ENCODE peak calls at places on chromosomes 12 and 14, in six cellular contexts. N is effector CD4-positive, alpha-beta T cell; O is ACHN; J is naive thymus-derived CD8-positive, alpha-beta T cell; K is ovary; C is lung. H is an unnamed sample.

GRCh38 chr14:47227051-47227600 is 448.3 kb downstream of the MDGA2 start:
- DNase-seq in N (no peak), O (no peak), J (no peak), K (no peak), C (no peak), H (no peak)

GRCh38 chr12:104877107-104877705 is 80.9 kb downstream of the SLC41A2 start:
- DNase-seq in N (no peak), O (peak), J (peak), K (peak), C (no peak), H (no peak)

GRCh38 chr14:39431416-39432178 is 636 bp downstream of the FBXO33 start:
- DNase-seq in N (peak), O (peak), J (peak), K (no peak), C (peak), H (peak)

GRCh38 chr14:36905272-36906046 is 243.8 kb downstream of the PAX9 start:
- DNase-seq in N (no peak), O (no peak), J (no peak), K (no peak), C (no peak), H (no peak)

GRCh38 chr12:29580971-29581370 is 83.5 kb upstream of the OVCH1 start:
- DNase-seq in N (no peak), O (no peak), J (no peak), K (no peak), C (no peak), H (no peak)

GRCh38 chr12:93707836-93708235 is 30.7 kb downstream of the CRADD start:
- DNase-seq in N (no peak), O (no peak), J (no peak), K (no peak), C (no peak), H (no peak)

GRCh38 chr14:38171197-38171596 is 36.5 kb upstream of the SSTR1 start:
- DNase-seq in N (no peak), O (peak), J (no peak), K (no peak), C (peak), H (no peak)

GRCh38 chr12:131694116-131694838 is 16.6 kb upstream of the SFSWAP start:
- DNase-seq in N (no peak), O (no peak), J (no peak), K (no peak), C (no peak), H (no peak)

GRCh38 chr12:40614923-40615322 is 77.3 kb upstream of the CNTN1 start:
- DNase-seq in N (no peak), O (no peak), J (no peak), K (no peak), C (no peak), H (no peak)

GRCh38 chr12:113261847-113262470 is 40.7 kb downstream of the TPCN1 start:
- DNase-seq in N (no peak), O (no peak), J (no peak), K (no peak), C (no peak), H (no peak)

GRCh38 chr12:54125950-54126695 is 62.7 kb downstream of the SMUG1 start:
- DNase-seq in N (no peak), O (peak), J (no peak), K (peak), C (no peak), H (no peak)

GRCh38 chr12:50103767-50104321 is at the start of gene GPD1:
- DNase-seq in N (no peak), O (peak), J (no peak), K (peak), C (peak), H (peak)

GRCh38 chr14:64388533-64389243 is 535 bp downstream of the MTHFD1 start:
- DNase-seq in N (peak), O (peak), J (no peak), K (no peak), C (no peak), H (no peak)

GRCh38 chr12:89134213-89134770 is 218.0 kb downstream of the DUSP6 start:
- DNase-seq in N (no peak), O (no peak), J (no peak), K (no peak), C (no peak), H (no peak)

GRCh38 chr14:61322799-61323290 is 1.5 kb downstream of the PRKCH start:
- DNase-seq in N (peak), O (no peak), J (no peak), K (no peak), C (peak), H (no peak)

GRCh38 chr12:93090768-93091172 is 161.7 kb upstream of the EEA1 start:
- DNase-seq in N (no peak), O (peak), J (no peak), K (no peak), C (no peak), H (no peak)

GRCh38 chr14:94048676-94049624 is 22.8 kb downstream of the OTUB2 start:
- DNase-seq in N (no peak), O (no peak), J (no peak), K (no peak), C (no peak), H (peak)

GRCh38 chr14:28879571-28879970 is 113.0 kb downstream of the FOXG1 start:
- DNase-seq in N (no peak), O (no peak), J (no peak), K (no peak), C (no peak), H (no peak)

GRCh38 chr12:13661005-13661887 is 320.2 kb downstream of the GRIN2B start:
- DNase-seq in N (no peak), O (peak), J (no peak), K (peak), C (peak), H (peak)

GRCh38 chr14:20623798-20624197 is 17.7 kb downstream of the OR6S1 start:
- DNase-seq in N (no peak), O (no peak), J (no peak), K (no peak), C (no peak), H (no peak)

GRCh38 chr12:59486827-59487226 is 109.0 kb upstream of the SLC16A7 start:
- DNase-seq in N (no peak), O (no peak), J (no peak), K (no peak), C (no peak), H (no peak)